ENCODE peak calls at places on chromosomes 2 and 18, in nine cellular contexts. F is activated CD4-positive, CD25-positive, alpha-beta regulatory T cell; Y is mammary epithelial cell; E is ovary; V is naive thymus-derived CD8-positive, alpha-beta T cell; X is fibroblast of pulmonary artery; O is cardiac fibroblast; J is A172; K is frontal cortex. T is an unnamed sample.

GRCh38 chr2:105380432-105381118 is 18.3 kb downstream of the FHL2 start:
- DNase-seq in O (peak), J (no peak), X (peak), V (no peak), K (no peak), Y (no peak), F (no peak), E (peak), T (no peak)

GRCh38 chr2:47072018-47072691 is 83.0 kb downstream of the STPG4 start:
- DNase-seq in X (peak), E (peak), Y (no peak), F (no peak), K (no peak), V (no peak), J (peak), O (peak), T (peak)

GRCh38 chr2:70124983-70125480 is 37.8 kb downstream of the PCBP1 start:
- DNase-seq in V (peak), X (peak), Y (no peak), O (peak), F (peak), K (peak), J (no peak), E (peak), T (peak)

GRCh38 chr2:151669585-151670081 is 64.6 kb downstream of the NEB start:
- DNase-seq in V (no peak), X (peak), J (no peak), K (no peak), O (no peak), F (no peak), E (no peak), Y (peak), T (peak)

GRCh38 chr2:201883559-201883958 is 77.2 kb downstream of the CDK15 start:
- DNase-seq in X (no peak), O (no peak), K (no peak), Y (no peak), V (no peak), F (no peak), J (no peak), E (no peak), T (no peak)

GRCh38 chr2:121363632-121364420 is 78.8 kb upstream of the TFCP2L1 start:
- DNase-seq in X (peak), Y (peak), O (peak), E (no peak), K (no peak), V (no peak), F (no peak), J (peak), T (no peak)

GRCh38 chr2:105926960-105927678 is 182.4 kb downstream of the NCK2 start:
- DNase-seq in J (no peak), Y (no peak), V (peak), K (no peak), F (peak), E (no peak), O (no peak), X (no peak), T (no peak)

GRCh38 chr2:54615832-54616534 is 107.5 kb upstream of the EML6 start:
- DNase-seq in E (no peak), F (no peak), J (no peak), X (no peak), K (no peak), Y (no peak), V (no peak), O (no peak), T (no peak)

GRCh38 chr2:240629968-240630770 is 4.9 kb downstream of the GPR35 start:
- DNase-seq in X (no peak), V (no peak), O (no peak), E (peak), Y (no peak), K (no peak), J (no peak), F (no peak), T (no peak)

GRCh38 chr2:168137510-168138180 is 109.8 kb downstream of the STK39 start:
- DNase-seq in Y (no peak), J (no peak), K (no peak), E (no peak), F (no peak), O (no peak), X (no peak), V (no peak), T (no peak)

GRCh38 chr2:151973901-151974199 is 125.0 kb downstream of the CACNB4 start:
- DNase-seq in F (no peak), X (peak), K (peak), J (peak), Y (peak), V (no peak), O (peak), E (no peak), T (peak)

GRCh38 chr2:227853765-227854271 is 17.6 kb upstream of the DAW1 start:
- DNase-seq in F (no peak), O (peak), V (no peak), Y (peak), X (no peak), J (peak), K (no peak), E (no peak), T (no peak)

GRCh38 chr2:96701636-96702035 is 38.2 kb downstream of the LMAN2L start:
- DNase-seq in V (no peak), O (no peak), E (no peak), Y (no peak), F (no peak), X (no peak), K (no peak), J (no peak), T (no peak)

GRCh38 chr2:54076577-54076976 is 38.8 kb upstream of the ACYP2 start:
- DNase-seq in Y (no peak), X (no peak), K (no peak), J (no peak), E (no peak), O (no peak), V (no peak), F (no peak), T (no peak)

GRCh38 chr2:207254526-207255464 is 89.0 kb upstream of the KLF7 start:
- DNase-seq in K (no peak), X (peak), F (no peak), V (no peak), J (peak), Y (peak), O (peak), E (no peak), T (no peak)

GRCh38 chr2:184685999-184686841 is 87.9 kb downstream of the ZNF804A start:
- DNase-seq in J (peak), F (no peak), Y (peak), X (peak), V (no peak), E (no peak), O (peak), K (no peak), T (no peak)

GRCh38 chr2:38722271-38723115 is 28.7 kb downstream of the SRSF7 start:
- DNase-seq in J (no peak), K (no peak), V (no peak), Y (no peak), X (no peak), E (no peak), F (no peak), O (no peak), T (no peak)

GRCh38 chr18:44761812-44762211 is 81.1 kb downstream of the SETBP1 start:
- DNase-seq in F (no peak), K (no peak), V (no peak), Y (no peak), J (no peak), X (no peak), O (no peak), E (no peak), T (no peak)

GRCh38 chr2:40260437-40260836 is 191.5 kb downstream of the SLC8A1 start:
- DNase-seq in E (no peak), X (no peak), F (no peak), J (no peak), O (no peak), V (no peak), K (no peak), Y (no peak), T (no peak)

GRCh38 chr2:54979645-54980044 is 70.6 kb downstream of the RTN4 start:
- DNase-seq in V (no peak), E (no peak), J (no peak), F (no peak), Y (peak), O (no peak), X (no peak), K (no peak), T (peak)

GRCh38 chr2:231396058-231396821 is 730 bp downstream of the B3GNT7 start:
- DNase-seq in Y (no peak), J (no peak), K (no peak), F (no peak), V (no peak), E (no peak), X (no peak), O (no peak), T (no peak)

GRCh38 chr2:223860809-223861738 is 23.7 kb upstream of the AP1S3 start:
- DNase-seq in K (no peak), O (peak), F (no peak), X (peak), J (peak), E (no peak), Y (peak), V (no peak), T (no peak)

GRCh38 chr2:105393373-105394055 is 5.3 kb downstream of the FHL2 start:
- DNase-seq in O (peak), E (peak), J (no peak), K (no peak), F (no peak), X (peak), V (no peak), Y (no peak), T (no peak)

GRCh38 chr2:18475884-18476283 is 84.6 kb downstream of the RDH14 start:
- DNase-seq in E (no peak), K (no peak), V (no peak), J (no peak), F (no peak), X (no peak), Y (no peak), O (no peak), T (no peak)

GRCh38 chr2:23588788-23589187 is 203.8 kb downstream of the KLHL29 start:
- DNase-seq in Y (no peak), V (no peak), K (no peak), O (no peak), F (no peak), J (no peak), E (no peak), X (no peak), T (no peak)

T was measured in hippocampal formation.